ENCODE peak calls at places on chromosomes 12 and 14, in eight cellular contexts. E is heart right ventricle, F is substantia nigra, Q is IMR-90, Y is tibial nerve, I is tibial artery, U is pancreas, K is gastrocnemius medialis. V is an unnamed sample.

GRCh38 chr14:63276492-63277342 is 42.0 kb downstream of the GPHB5 start:
- DNase-seq in I (no peak), U (no peak), Q (peak), K (no peak), E (no peak), F (no peak), Y (no peak), V (no peak)

GRCh38 chr12:89461649-89462612 is 62.7 kb downstream of the GALNT4 start:
- DNase-seq in U (no peak), Q (peak), E (no peak), I (no peak), Y (no peak), K (no peak), F (no peak), V (no peak)

GRCh38 chr14:50225067-50225973 is 6.1 kb downstream of the SOS2 start:
- DNase-seq in U (no peak), F (no peak), E (no peak), K (no peak), Q (peak), Y (peak), I (no peak), V (no peak)

GRCh38 chr12:88493651-88494050 is 86.6 kb downstream of the KITLG start:
- DNase-seq in E (no peak), U (no peak), K (no peak), F (no peak), Y (no peak), Q (peak), I (no peak), V (no peak)

GRCh38 chr14:42779024-42779423 is 1172.3 kb downstream of the LRFN5 start:
- DNase-seq in Y (no peak), I (no peak), F (no peak), Q (peak), E (no peak), K (no peak), U (no peak), V (no peak)

GRCh38 chr12:29146201-29146600 is 2.9 kb upstream of the FAR2 start:
- DNase-seq in E (no peak), I (no peak), Q (no peak), F (no peak), K (no peak), U (no peak), Y (no peak), V (no peak)

GRCh38 chr12:46174061-46174662 is 94.7 kb downstream of the SLC38A1 start:
- DNase-seq in Q (no peak), K (no peak), E (no peak), I (no peak), Y (no peak), F (no peak), U (no peak), V (no peak)

GRCh38 chr14:32938719-32939253 is at the start of gene NPAS3:
- DNase-seq in F (no peak), E (peak), U (peak), K (no peak), I (peak), Q (no peak), Y (no peak), V (no peak)

GRCh38 chr12:1827806-1828805 is 7.7 kb downstream of the LRTM2 start:
- DNase-seq in E (no peak), F (no peak), Y (no peak), U (no peak), K (no peak), I (no peak), Q (no peak), V (no peak)

GRCh38 chr14:72604133-72604532 is 289.8 kb downstream of the DPF3 start:
- DNase-seq in E (no peak), F (no peak), U (no peak), Q (no peak), Y (no peak), I (no peak), K (no peak), V (no peak)

GRCh38 chr14:49594347-49595089 is 4.2 kb upstream of the LRR1 start:
- DNase-seq in F (no peak), Y (no peak), I (no peak), K (no peak), E (no peak), Q (peak), U (no peak), V (no peak)

GRCh38 chr12:12835378-12836145 is 22.4 kb downstream of the DDX47 start:
- DNase-seq in K (no peak), U (no peak), I (no peak), Y (no peak), F (no peak), E (no peak), Q (peak), V (no peak)

GRCh38 chr12:29153231-29153630 is 4.2 kb downstream of the FAR2 start:
- DNase-seq in U (no peak), I (no peak), F (no peak), E (no peak), Q (no peak), K (no peak), Y (no peak), V (no peak)

GRCh38 chr12:130041983-130042812 is 120.1 kb upstream of the FZD10 start:
- DNase-seq in F (no peak), E (peak), K (no peak), I (no peak), Q (no peak), Y (no peak), U (peak), V (no peak)

GRCh38 chr12:94768398-94769039 is 118.2 kb upstream of the TMCC3 start:
- DNase-seq in F (no peak), E (no peak), Y (no peak), I (no peak), Q (no peak), U (no peak), K (no peak), V (no peak)

GRCh38 chr14:73943083-73943482 is 6.8 kb downstream of the FAM161B start:
- DNase-seq in K (peak), Y (peak), Q (peak), U (no peak), F (no peak), I (peak), E (no peak), V (no peak)

GRCh38 chr12:92546826-92547348 is 155.9 kb upstream of the PLEKHG7 start:
- DNase-seq in E (no peak), U (no peak), F (no peak), Y (no peak), K (no peak), I (no peak), Q (no peak), V (no peak)

GRCh38 chr12:12267801-12268200 is 957 bp upstream of the LRP6 start:
- DNase-seq in F (no peak), Q (no peak), I (no peak), K (no peak), U (no peak), E (no peak), Y (no peak), V (no peak)

GRCh38 chr14:75204106-75204505 is 27.7 kb upstream of the TMED10 start:
- DNase-seq in F (no peak), K (no peak), E (no peak), Y (no peak), I (no peak), U (no peak), Q (no peak), V (no peak)
- H3K27ac ChIP-seq in F (no peak), K (no peak), E (no peak), Y (peak), I (no peak), U (no peak), Q (no peak), V (no peak)

DNA sequence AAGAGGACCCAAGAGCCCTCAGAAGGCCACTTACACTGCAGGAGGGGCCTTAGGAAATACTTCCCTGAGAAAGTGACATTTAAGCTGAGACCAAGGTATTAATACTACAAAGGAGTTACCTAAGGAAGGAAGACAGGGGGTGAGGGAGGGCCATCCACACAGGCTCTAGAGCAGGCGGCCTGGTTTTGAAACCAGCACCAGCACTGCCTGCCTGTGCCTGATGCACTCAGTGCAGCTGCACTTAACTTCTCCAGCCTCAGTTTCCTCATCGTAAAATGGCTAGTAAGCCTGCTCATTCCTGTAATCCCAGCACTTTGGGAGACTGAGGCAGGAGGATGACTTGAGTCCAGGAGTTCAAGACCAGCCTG is 45.5 kb upstream of the PLEKHG6 start:
- DNase-seq in I (no peak), Q (no peak), F (no peak), Y (no peak), E (no peak), K (no peak), U (no peak), V (no peak)
- H3K27ac ChIP-seq in I (no peak), Q (no peak), F (no peak), Y (no peak), E (no peak), K (no peak), U (no peak), V (no peak)

GRCh38 chr14:67683821-67684220 is 9.4 kb upstream of the VTI1B start:
- DNase-seq in Y (no peak), E (no peak), Q (no peak), K (no peak), U (no peak), I (no peak), F (no peak), V (no peak)

GRCh38 chr14:67680941-67681340 is 6.5 kb upstream of the VTI1B start:
- DNase-seq in U (no peak), K (no peak), E (no peak), I (no peak), F (no peak), Q (no peak), Y (no peak), V (no peak)

GRCh38 chr14:67674480-67675218 is at the start of gene VTI1B:
- DNase-seq in F (peak), E (peak), Q (peak), U (peak), I (peak), K (peak), Y (peak), V (peak)

GRCh38 chr14:67675219-67675582 is 769 bp upstream of the VTI1B start:
- DNase-seq in F (no peak), E (no peak), K (no peak), Y (peak), U (no peak), Q (no peak), I (no peak), V (no peak)

GRCh38 chr14:67680121-67680602 is 5.7 kb upstream of the VTI1B start:
- DNase-seq in U (no peak), F (no peak), E (no peak), K (no peak), I (no peak), Y (no peak), Q (peak), V (no peak)
- H3K27ac ChIP-seq in U (no peak), F (no peak), E (no peak), K (no peak), I (no peak), Y (no peak), Q (peak), V (no peak)

GRCh38 chr14:102655154-102655553 is 62.7 kb downstream of the RCOR1 start:
- DNase-seq in I (no peak), U (no peak), Y (no peak), K (no peak), Q (peak), F (no peak), E (no peak), V (no peak)
- H3K27ac ChIP-seq in I (no peak), U (no peak), Y (no peak), K (no peak), Q (no peak), F (no peak), E (no peak), V (no peak)

GRCh38 chr12:57479043-57479375 is 657 bp downstream of the ARHGAP9 start:
- DNase-seq in K (no peak), Q (no peak), E (no peak), Y (no peak), F (no peak), U (no peak), I (no peak), V (no peak)

GRCh38 chr12:57476162-57476992 is 3.3 kb downstream of the ARHGAP9 start:
- DNase-seq in E (no peak), Y (no peak), K (no peak), U (no peak), F (no peak), Q (no peak), I (no peak), V (no peak)

GRCh38 chr12:57479376-57480115 is at the start of gene ARHGAP9:
- DNase-seq in E (no peak), F (no peak), U (no peak), I (no peak), K (no peak), Q (peak), Y (no peak), V (no peak)

GRCh38 chr12:57476993-57477709 is 2.5 kb downstream of the ARHGAP9 start:
- DNase-seq in F (no peak), Q (no peak), Y (no peak), I (no peak), U (no peak), E (no peak), K (no peak), V (no peak)

GRCh38 chr12:57477710-57478681 is 1.7 kb downstream of the ARHGAP9 start:
- DNase-seq in Y (no peak), K (no peak), F (no peak), Q (peak), E (no peak), U (no peak), I (no peak), V (no peak)
- H3K27ac ChIP-seq in Y (peak), K (no peak), F (peak), Q (no peak), E (no peak), U (peak), I (no peak), V (peak)

GRCh38 chr14:91328313-91329050 is 84.0 kb upstream of the GPR68 start:
- DNase-seq in Y (no peak), K (no peak), E (no peak), Q (no peak), U (no peak), I (no peak), F (no peak), V (no peak)

GRCh38 chr14:91326514-91326832 is 82.0 kb upstream of the GPR68 start:
- DNase-seq in F (no peak), Q (no peak), U (no peak), K (no peak), Y (no peak), E (no peak), I (no peak), V (no peak)

GRCh38 chr14:91329615-91330014 is 85.1 kb upstream of the GPR68 start:
- DNase-seq in K (no peak), Q (no peak), I (no peak), F (no peak), E (no peak), U (no peak), Y (no peak), V (no peak)

GRCh38 chr14:91327201-91327600 is 82.7 kb upstream of the GPR68 start:
- DNase-seq in Q (no peak), Y (no peak), K (no peak), F (no peak), I (no peak), E (no peak), U (no peak), V (no peak)

GRCh38 chr14:91327661-91328312 is 83.3 kb upstream of the GPR68 start:
- DNase-seq in Y (no peak), E (no peak), K (no peak), Q (no peak), U (no peak), I (no peak), F (no peak), V (no peak)
- H3K27ac ChIP-seq in Y (no peak), E (no peak), K (no peak), Q (no peak), U (no peak), I (no peak), F (no peak), V (peak)

DNA sequence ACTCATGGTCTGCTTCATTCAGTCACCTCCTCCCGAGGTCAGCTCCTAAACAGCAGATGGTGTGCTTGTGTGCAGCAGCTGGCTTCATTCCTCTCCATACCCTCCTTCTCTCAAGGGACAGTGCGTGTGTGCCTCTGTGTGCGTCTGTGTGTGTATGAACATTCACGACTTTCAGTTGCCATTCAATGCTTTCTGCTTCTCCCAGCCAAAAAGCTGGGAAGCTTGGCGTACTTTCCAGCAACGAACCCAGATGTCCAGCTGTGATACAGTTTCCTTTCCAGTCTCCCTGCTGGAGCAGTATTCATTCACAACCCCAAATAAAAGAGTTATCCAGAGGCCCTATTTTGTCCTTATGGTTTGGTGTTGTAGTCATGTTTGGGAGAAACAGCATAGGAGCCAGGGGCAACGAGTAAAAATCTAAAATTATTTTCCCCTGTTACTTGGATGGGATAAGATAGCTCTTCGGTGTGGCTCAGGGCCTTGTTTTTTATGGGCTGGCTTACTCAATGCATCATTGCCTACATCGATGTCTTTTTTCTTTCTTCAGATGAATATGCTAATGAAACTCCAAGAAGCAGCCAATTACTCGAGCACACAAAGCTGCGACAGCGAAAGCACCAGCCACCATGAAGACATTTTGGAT is 379.3 kb downstream of the NAV3 start:
- DNase-seq in Q (peak), I (no peak), F (no peak), K (no peak), Y (no peak), U (no peak), E (peak), V (no peak)
- H3K27ac ChIP-seq in Q (peak), I (no peak), F (no peak), K (no peak), Y (peak), U (no peak), E (peak), V (no peak)